ENCODE peak calls at places on chromosomes 11 and 22, in six cellular contexts. E is kidney epithelial cell; L is DMS153; V is stimulated activated naive CD8-positive, alpha-beta T cell treated with anti-CD3 and anti-CD28 coated beads, Interleukin-15, amount 100 ng/mL, for 72 hours; D is foreskin keratinocyte; F is stimulated activated CD4-positive, alpha-beta T cell treated with anti-CD3 and anti-CD28 coated beads, Interleukin-12 subunit alpha, Interleukin-12 subunit beta, amount 100 ng/mL, for 48 hours. Z is an unnamed sample.
A peak's percentile ranks its signal among the peaks of the same experiment; 100 is the strongest.

GRCh38 chr11:76589945-76590630 is 80.5 kb downstream of the LRRC32 start:
- DNase-seq in E (no peak), L (no peak), V (no peak), D (no peak), F (no peak), Z (no peak)

GRCh38 chr22:44057411-44057987 is 33.4 kb downstream of the PARVB start:
- DNase-seq in E (no peak), L (no peak), V (no peak), D (no peak), F (no peak), Z (no peak)

GRCh38 chr11:72411623-72412532 is 22.5 kb downstream of the CLPB start:
- DNase-seq in E (peak; percentile 43), L (no peak), V (no peak), D (no peak), F (no peak), Z (peak; percentile 97)

GRCh38 chr11:104327864-104328513 is 164.0 kb upstream of the PDGFD start:
- DNase-seq in E (no peak), L (no peak), V (no peak), D (no peak), F (no peak), Z (no peak)

GRCh38 chr22:36368359-36368983 is 19.3 kb downstream of the MYH9 start:
- DNase-seq in E (peak; percentile 72), L (no peak), V (no peak), D (no peak), F (no peak), Z (peak; percentile 29)

GRCh38 chr22:17097701-17098100 is 12.9 kb downstream of the IL17RA start:
- DNase-seq in E (no peak), L (no peak), V (no peak), D (no peak), F (no peak), Z (no peak)

GRCh38 chr22:41998361-41999261 is at the start of gene WBP2NL:
- DNase-seq in E (peak; percentile 29), L (no peak), V (peak; percentile 86), D (peak; percentile 55), F (peak; percentile 85), Z (peak; percentile 94)

GRCh38 chr22:50720301-50720845 is 17.6 kb upstream of the ACR start:
- DNase-seq in E (no peak), L (no peak), V (no peak), D (no peak), F (no peak), Z (no peak)

GRCh38 chr11:28963189-28963588 is 855.0 kb downstream of the METTL15 start:
- DNase-seq in E (no peak), L (no peak), V (no peak), D (peak; percentile 47), F (no peak), Z (no peak)

GRCh38 chr11:60978546-60979380 is 7.3 kb downstream of the CD6 start:
- DNase-seq in E (no peak), L (no peak), V (peak; percentile 60), D (peak; percentile 76), F (peak; percentile 81), Z (peak; percentile 64)

GRCh38 chr22:43277987-43278601 is 65.1 kb downstream of the SCUBE1 start:
- DNase-seq in E (no peak), L (peak; percentile 73), V (no peak), D (no peak), F (no peak), Z (peak; percentile 62)

GRCh38 chr11:134030853-134031252 is 38.0 kb upstream of the JAM3 start:
- DNase-seq in E (no peak), L (no peak), V (no peak), D (no peak), F (no peak), Z (no peak)

GRCh38 chr11:70544774-70545625 is 146.7 kb downstream of the CTTN start:
- DNase-seq in E (peak; percentile 55), L (no peak), V (no peak), D (no peak), F (no peak), Z (peak; percentile 20)

GRCh38 chr22:42905702-42906183 is 48.7 kb upstream of the ARFGAP3 start:
- DNase-seq in E (no peak), L (peak; percentile 86), V (no peak), D (no peak), F (no peak), Z (peak; percentile 97)

GRCh38 chr11:45852712-45853101 is 5.4 kb downstream of the CRY2 start:
- DNase-seq in E (no peak), L (no peak), V (no peak), D (no peak), F (no peak), Z (no peak)

GRCh38 chr11:114250180-114250579 is 46.0 kb upstream of the NNMT start:
- DNase-seq in E (no peak), L (no peak), V (no peak), D (no peak), F (no peak), Z (no peak)

GRCh38 chr22:39920134-39920743 is 19.4 kb downstream of the GRAP2 start:
- DNase-seq in E (no peak), L (no peak), V (peak; percentile 69), D (no peak), F (peak; percentile 54), Z (no peak)

GRCh38 chr11:84673753-84674152 is 953.4 kb downstream of the DLG2 start:
- DNase-seq in E (peak; percentile 7), L (peak; percentile 69), V (no peak), D (no peak), F (no peak), Z (peak; percentile 61)

GRCh38 chr11:118789501-118790356 is 1.2 kb downstream of the DDX6 start:
- DNase-seq in E (no peak), L (no peak), V (no peak), D (no peak), F (no peak), Z (peak; percentile 72)